ENCODE peak calls at places on chromosomes 5 and 9, in seven cellular contexts. M, O, E, Q, R, N and S are unnamed samples.

GRCh38 chr9:116952434-116952805 is 265.3 kb downstream of the TRIM32 start:
- DNase-seq in Q (no peak), N (no peak), M (no peak), O (peak), R (no peak), E (no peak), S (no peak)

GRCh38 chr5:122707796-122708195 is 67.1 kb upstream of the SNX2 start:
- DNase-seq in M (no peak), N (no peak), Q (no peak), R (no peak), O (no peak), E (no peak), S (no peak)

GRCh38 chr5:14208071-14209021 is 65.2 kb downstream of the TRIO start:
- DNase-seq in E (no peak), R (no peak), M (no peak), O (peak), Q (no peak), N (no peak), S (no peak)

GRCh38 chr9:71710856-71711255 is 57.5 kb downstream of the CEMIP2 start:
- DNase-seq in Q (no peak), R (no peak), E (no peak), M (no peak), N (no peak), O (no peak), S (no peak)

GRCh38 chr5:95822038-95822407 is 503 bp downstream of the GLRX start:
- DNase-seq in M (peak), Q (no peak), E (peak), N (peak), O (no peak), R (peak), S (peak)

GRCh38 chr9:83220737-83221136 is 157.8 kb upstream of the RASEF start:
- DNase-seq in N (no peak), R (no peak), O (peak), E (no peak), Q (no peak), M (peak), S (no peak)

GRCh38 chr5:124001216-124001615 is 489.2 kb downstream of the CSNK1G3 start:
- DNase-seq in E (no peak), O (no peak), M (no peak), N (no peak), R (no peak), Q (no peak), S (no peak)

GRCh38 chr5:67814569-67815311 is 400.8 kb upstream of the PIK3R1 start:
- DNase-seq in E (no peak), O (no peak), R (no peak), N (no peak), M (no peak), Q (no peak), S (no peak)

GRCh38 chr5:17000296-17000939 is 64.3 kb upstream of the MYO10 start:
- DNase-seq in O (peak), M (no peak), E (no peak), N (no peak), R (no peak), Q (no peak), S (no peak)

GRCh38 chr9:16312116-16312515 is 558.4 kb downstream of the BNC2 start:
- DNase-seq in N (no peak), Q (no peak), R (no peak), M (no peak), O (no peak), E (no peak), S (no peak)

GRCh38 chr5:133818869-133819600 is 149.4 kb downstream of the C5orf15 start:
- DNase-seq in M (no peak), O (no peak), E (no peak), N (no peak), Q (no peak), R (no peak), S (no peak)

GRCh38 chr5:160293901-160294561 is 18.3 kb downstream of the CCNJL start:
- DNase-seq in N (no peak), E (peak), O (no peak), Q (no peak), M (no peak), R (no peak), S (no peak)

GRCh38 chr9:93276973-93277372 is 93.0 kb downstream of the WNK2 start:
- DNase-seq in E (no peak), Q (no peak), M (no peak), R (no peak), N (no peak), O (no peak), S (no peak)

GRCh38 chr5:10635257-10635860 is 71.5 kb downstream of the ANKRD33B start:
- DNase-seq in E (no peak), R (no peak), Q (peak), M (peak), N (peak), O (peak), S (peak)

GRCh38 chr9:124770359-124771020 is 621 bp downstream of the NR6A1 start:
- DNase-seq in R (peak), O (no peak), E (peak), N (peak), M (peak), Q (no peak), S (peak)

GRCh38 chr5:129500101-129500500 is 40.0 kb downstream of the ADAMTS19 start:
- DNase-seq in Q (no peak), O (no peak), M (no peak), E (no peak), N (no peak), R (no peak), S (no peak)

GRCh38 chr5:52746539-52746938 is 41.2 kb upstream of the ITGA1 start:
- DNase-seq in O (peak), N (no peak), M (no peak), Q (no peak), E (no peak), R (no peak), S (no peak)

GRCh38 chr5:151810449-151810848 is 38.7 kb downstream of the G3BP1 start:
- DNase-seq in R (no peak), M (no peak), N (no peak), O (no peak), Q (no peak), E (no peak), S (no peak)

GRCh38 chr5:55324815-55325418 is 17.1 kb downstream of the MTREX start:
- DNase-seq in N (no peak), Q (no peak), O (no peak), R (peak), M (no peak), E (peak), S (no peak)